ENCODE peak calls at places on chromosomes 3 and 15, in eight cellular contexts. One of them, this sample, is unnamed.

GRCh38 chr15:38871638-38872037 is 307.0 kb upstream of the RASGRP1 start:
- DNase-seq in foreskin fibroblast: no peak
- DNase-seq in suprapubic skin: no peak
- DNase-seq in adipocyte: no peak
- DNase-seq in central memory CD4-positive, alpha-beta T cell: no peak
- DNase-seq in kidney epithelial cell: no peak
- DNase-seq in stimulated activated CD4-positive, alpha-beta T cell treated with anti-CD3 and anti-CD28 coated beads, Interleukin-15, amount 100 ng/mL, for 24 hours: no peak
- DNase-seq in NCI-H510A treated with DMSO at 0.1 percent for 48 hours: no peak
- DNase-seq in this sample: no peak

GRCh38 chr3:7962244-7962643 is 539.4 kb upstream of the LMCD1 start:
- DNase-seq in NCI-H510A treated with DMSO at 0.1 percent for 48 hours: no peak
- DNase-seq in central memory CD4-positive, alpha-beta T cell: no peak
- DNase-seq in stimulated activated CD4-positive, alpha-beta T cell treated with anti-CD3 and anti-CD28 coated beads, Interleukin-15, amount 100 ng/mL, for 24 hours: no peak
- DNase-seq in foreskin fibroblast: no peak
- DNase-seq in kidney epithelial cell: no peak
- DNase-seq in suprapubic skin: no peak
- DNase-seq in adipocyte: no peak
- DNase-seq in this sample: no peak

GRCh38 chr15:84816694-84817460 is at the start of gene ALPK3:
- DNase-seq in central memory CD4-positive, alpha-beta T cell: no peak
- DNase-seq in NCI-H510A treated with DMSO at 0.1 percent for 48 hours: no peak
- DNase-seq in kidney epithelial cell: no peak
- DNase-seq in adipocyte: no peak
- DNase-seq in foreskin fibroblast: no peak
- DNase-seq in stimulated activated CD4-positive, alpha-beta T cell treated with anti-CD3 and anti-CD28 coated beads, Interleukin-15, amount 100 ng/mL, for 24 hours: no peak
- DNase-seq in suprapubic skin: no peak
- DNase-seq in this sample: peak

GRCh38 chr3:194802125-194802433 is 116.4 kb downstream of the FAM43A start:
- DNase-seq in stimulated activated CD4-positive, alpha-beta T cell treated with anti-CD3 and anti-CD28 coated beads, Interleukin-15, amount 100 ng/mL, for 24 hours: no peak
- DNase-seq in adipocyte: no peak
- DNase-seq in kidney epithelial cell: no peak
- DNase-seq in foreskin fibroblast: no peak
- DNase-seq in central memory CD4-positive, alpha-beta T cell: no peak
- DNase-seq in NCI-H510A treated with DMSO at 0.1 percent for 48 hours: no peak
- DNase-seq in suprapubic skin: no peak
- DNase-seq in this sample: no peak

GRCh38 chr3:190205739-190206138 is 85.0 kb upstream of the P3H2 start:
- DNase-seq in suprapubic skin: no peak
- DNase-seq in NCI-H510A treated with DMSO at 0.1 percent for 48 hours: no peak
- DNase-seq in central memory CD4-positive, alpha-beta T cell: no peak
- DNase-seq in foreskin fibroblast: peak
- DNase-seq in stimulated activated CD4-positive, alpha-beta T cell treated with anti-CD3 and anti-CD28 coated beads, Interleukin-15, amount 100 ng/mL, for 24 hours: no peak
- DNase-seq in kidney epithelial cell: no peak
- DNase-seq in adipocyte: peak
- DNase-seq in this sample: no peak

GRCh38 chr3:38960042-38960622 is 91.6 kb downstream of the SCN11A start:
- DNase-seq in stimulated activated CD4-positive, alpha-beta T cell treated with anti-CD3 and anti-CD28 coated beads, Interleukin-15, amount 100 ng/mL, for 24 hours: no peak
- DNase-seq in foreskin fibroblast: peak
- DNase-seq in adipocyte: peak
- DNase-seq in NCI-H510A treated with DMSO at 0.1 percent for 48 hours: no peak
- DNase-seq in kidney epithelial cell: no peak
- DNase-seq in suprapubic skin: no peak
- DNase-seq in central memory CD4-positive, alpha-beta T cell: no peak
- DNase-seq in this sample: no peak

GRCh38 chr3:157311633-157312365 is 124.9 kb upstream of the PTX3 start:
- DNase-seq in suprapubic skin: no peak
- DNase-seq in foreskin fibroblast: peak
- DNase-seq in kidney epithelial cell: no peak
- DNase-seq in central memory CD4-positive, alpha-beta T cell: no peak
- DNase-seq in NCI-H510A treated with DMSO at 0.1 percent for 48 hours: no peak
- DNase-seq in adipocyte: peak
- DNase-seq in stimulated activated CD4-positive, alpha-beta T cell treated with anti-CD3 and anti-CD28 coated beads, Interleukin-15, amount 100 ng/mL, for 24 hours: no peak
- DNase-seq in this sample: peak

GRCh38 chr3:49098910-49099630 is 5.2 kb upstream of the QRICH1 start:
- DNase-seq in kidney epithelial cell: no peak
- DNase-seq in stimulated activated CD4-positive, alpha-beta T cell treated with anti-CD3 and anti-CD28 coated beads, Interleukin-15, amount 100 ng/mL, for 24 hours: no peak
- DNase-seq in suprapubic skin: no peak
- DNase-seq in NCI-H510A treated with DMSO at 0.1 percent for 48 hours: no peak
- DNase-seq in central memory CD4-positive, alpha-beta T cell: no peak
- DNase-seq in foreskin fibroblast: no peak
- DNase-seq in adipocyte: no peak
- DNase-seq in this sample: no peak

GRCh38 chr3:171774516-171774915 is 35.8 kb downstream of the PLD1 start:
- DNase-seq in suprapubic skin: no peak
- DNase-seq in adipocyte: no peak
- DNase-seq in kidney epithelial cell: no peak
- DNase-seq in NCI-H510A treated with DMSO at 0.1 percent for 48 hours: no peak
- DNase-seq in foreskin fibroblast: no peak
- DNase-seq in central memory CD4-positive, alpha-beta T cell: no peak
- DNase-seq in stimulated activated CD4-positive, alpha-beta T cell treated with anti-CD3 and anti-CD28 coated beads, Interleukin-15, amount 100 ng/mL, for 24 hours: no peak
- DNase-seq in this sample: no peak

GRCh38 chr3:61901986-61902385 is 340.6 kb downstream of the PTPRG start:
- DNase-seq in suprapubic skin: no peak
- DNase-seq in stimulated activated CD4-positive, alpha-beta T cell treated with anti-CD3 and anti-CD28 coated beads, Interleukin-15, amount 100 ng/mL, for 24 hours: no peak
- DNase-seq in central memory CD4-positive, alpha-beta T cell: no peak
- DNase-seq in NCI-H510A treated with DMSO at 0.1 percent for 48 hours: no peak
- DNase-seq in adipocyte: no peak
- DNase-seq in kidney epithelial cell: no peak
- DNase-seq in foreskin fibroblast: no peak
- DNase-seq in this sample: no peak

This sample was measured in endothelial cell of umbilical vein.